ENCODE peak calls at places on chromosomes 1 and 21, in eight cellular contexts. One of them, this sample, is unnamed.
A peak's percentile ranks its signal among the peaks of the same experiment; 100 is the strongest.

GRCh38 chr1:3501856-3502665 is 47.6 kb downstream of the ARHGEF16 start:
- DNase-seq in pancreas: peak; percentile 73
- DNase-seq in hepatocyte: peak; percentile 80
- DNase-seq in adrenal gland: peak; percentile 45
- DNase-seq in HCT116: no peak
- DNase-seq in left ventricle myocardium inferior: peak; percentile 55
- DNase-seq in upper lobe of right lung: peak; percentile 83
- DNase-seq in ovary: peak; percentile 63
- DNase-seq in this sample: peak; percentile 82

GRCh38 chr1:230212405-230212936 is 145.4 kb downstream of the GALNT2 start:
- DNase-seq in hepatocyte: no peak
- DNase-seq in left ventricle myocardium inferior: no peak
- DNase-seq in adrenal gland: no peak
- DNase-seq in HCT116: no peak
- DNase-seq in upper lobe of right lung: no peak
- DNase-seq in pancreas: no peak
- DNase-seq in ovary: no peak
- DNase-seq in this sample: no peak

GRCh38 chr1:59997479-59997878 is 70.9 kb upstream of the CYP2J2 start:
- DNase-seq in upper lobe of right lung: no peak
- DNase-seq in HCT116: no peak
- DNase-seq in ovary: no peak
- DNase-seq in adrenal gland: no peak
- DNase-seq in hepatocyte: no peak
- DNase-seq in left ventricle myocardium inferior: no peak
- DNase-seq in pancreas: no peak
- DNase-seq in this sample: no peak

GRCh38 chr21:29258626-29259335 is 39.9 kb upstream of the BACH1 start:
- DNase-seq in ovary: no peak
- DNase-seq in hepatocyte: no peak
- DNase-seq in left ventricle myocardium inferior: no peak
- DNase-seq in upper lobe of right lung: no peak
- DNase-seq in adrenal gland: no peak
- DNase-seq in pancreas: no peak
- DNase-seq in HCT116: no peak
- DNase-seq in this sample: no peak

GRCh38 chr1:226457307-226457712 is 49.4 kb upstream of the PARP1 start:
- DNase-seq in pancreas: no peak
- DNase-seq in ovary: no peak
- DNase-seq in HCT116: no peak
- DNase-seq in hepatocyte: no peak
- DNase-seq in left ventricle myocardium inferior: no peak
- DNase-seq in adrenal gland: no peak
- DNase-seq in upper lobe of right lung: no peak
- DNase-seq in this sample: no peak

GRCh38 chr1:93186667-93187066 is 6.1 kb downstream of the CCDC18 start:
- DNase-seq in pancreas: no peak
- DNase-seq in ovary: no peak
- DNase-seq in left ventricle myocardium inferior: no peak
- DNase-seq in hepatocyte: no peak
- DNase-seq in upper lobe of right lung: no peak
- DNase-seq in adrenal gland: no peak
- DNase-seq in HCT116: no peak
- DNase-seq in this sample: no peak

GRCh38 chr21:37136261-37136660 is 63.2 kb downstream of the TTC3 start:
- DNase-seq in HCT116: no peak
- DNase-seq in ovary: no peak
- DNase-seq in left ventricle myocardium inferior: no peak
- DNase-seq in pancreas: no peak
- DNase-seq in hepatocyte: no peak
- DNase-seq in adrenal gland: no peak
- DNase-seq in upper lobe of right lung: no peak
- DNase-seq in this sample: no peak

GRCh38 chr1:231581859-231582258 is 44.7 kb upstream of the DISC1 start:
- DNase-seq in hepatocyte: no peak
- DNase-seq in upper lobe of right lung: no peak
- DNase-seq in pancreas: no peak
- DNase-seq in adrenal gland: no peak
- DNase-seq in ovary: no peak
- DNase-seq in left ventricle myocardium inferior: no peak
- DNase-seq in HCT116: no peak
- DNase-seq in this sample: no peak

GRCh38 chr1:22557341-22557950 is 5.8 kb upstream of the EPHA8 start:
- DNase-seq in ovary: no peak
- DNase-seq in HCT116: no peak
- DNase-seq in upper lobe of right lung: no peak
- DNase-seq in adrenal gland: no peak
- DNase-seq in pancreas: no peak
- DNase-seq in hepatocyte: no peak
- DNase-seq in left ventricle myocardium inferior: no peak
- DNase-seq in this sample: no peak

GRCh38 chr1:30444404-30444803 is 279.0 kb downstream of the MATN1 start:
- DNase-seq in adrenal gland: no peak
- DNase-seq in ovary: no peak
- DNase-seq in hepatocyte: no peak
- DNase-seq in HCT116: no peak
- DNase-seq in left ventricle myocardium inferior: no peak
- DNase-seq in upper lobe of right lung: no peak
- DNase-seq in pancreas: no peak
- DNase-seq in this sample: no peak

GRCh38 chr1:86846166-86846647 is 67.7 kb downstream of the SELENOF start:
- DNase-seq in hepatocyte: no peak
- DNase-seq in pancreas: no peak
- DNase-seq in upper lobe of right lung: no peak
- DNase-seq in HCT116: no peak
- DNase-seq in ovary: no peak
- DNase-seq in adrenal gland: peak; percentile 19
- DNase-seq in left ventricle myocardium inferior: no peak
- DNase-seq in this sample: no peak

GRCh38 chr1:239735081-239735480 is 348.7 kb downstream of the CHRM3 start:
- DNase-seq in pancreas: no peak
- DNase-seq in HCT116: no peak
- DNase-seq in left ventricle myocardium inferior: no peak
- DNase-seq in adrenal gland: no peak
- DNase-seq in hepatocyte: no peak
- DNase-seq in ovary: no peak
- DNase-seq in upper lobe of right lung: no peak
- DNase-seq in this sample: no peak

GRCh38 chr1:64246294-64246917 is 43.0 kb downstream of the UBE2U start:
- DNase-seq in left ventricle myocardium inferior: no peak
- DNase-seq in ovary: no peak
- DNase-seq in pancreas: no peak
- DNase-seq in hepatocyte: peak; percentile 64
- DNase-seq in adrenal gland: no peak
- DNase-seq in HCT116: no peak
- DNase-seq in upper lobe of right lung: no peak
- DNase-seq in this sample: no peak

GRCh38 chr1:183515002-183515689 is 42.8 kb downstream of the SMG7 start:
- DNase-seq in left ventricle myocardium inferior: no peak
- DNase-seq in ovary: no peak
- DNase-seq in adrenal gland: no peak
- DNase-seq in pancreas: no peak
- DNase-seq in hepatocyte: peak; percentile 16
- DNase-seq in upper lobe of right lung: no peak
- DNase-seq in HCT116: no peak
- DNase-seq in this sample: no peak

GRCh38 chr1:20063861-20064292 is 6.1 kb upstream of the PLA2G5 start:
- DNase-seq in left ventricle myocardium inferior: no peak
- DNase-seq in ovary: no peak
- DNase-seq in pancreas: no peak
- DNase-seq in upper lobe of right lung: no peak
- DNase-seq in hepatocyte: no peak
- DNase-seq in HCT116: no peak
- DNase-seq in adrenal gland: no peak
- DNase-seq in this sample: no peak

DNA sequence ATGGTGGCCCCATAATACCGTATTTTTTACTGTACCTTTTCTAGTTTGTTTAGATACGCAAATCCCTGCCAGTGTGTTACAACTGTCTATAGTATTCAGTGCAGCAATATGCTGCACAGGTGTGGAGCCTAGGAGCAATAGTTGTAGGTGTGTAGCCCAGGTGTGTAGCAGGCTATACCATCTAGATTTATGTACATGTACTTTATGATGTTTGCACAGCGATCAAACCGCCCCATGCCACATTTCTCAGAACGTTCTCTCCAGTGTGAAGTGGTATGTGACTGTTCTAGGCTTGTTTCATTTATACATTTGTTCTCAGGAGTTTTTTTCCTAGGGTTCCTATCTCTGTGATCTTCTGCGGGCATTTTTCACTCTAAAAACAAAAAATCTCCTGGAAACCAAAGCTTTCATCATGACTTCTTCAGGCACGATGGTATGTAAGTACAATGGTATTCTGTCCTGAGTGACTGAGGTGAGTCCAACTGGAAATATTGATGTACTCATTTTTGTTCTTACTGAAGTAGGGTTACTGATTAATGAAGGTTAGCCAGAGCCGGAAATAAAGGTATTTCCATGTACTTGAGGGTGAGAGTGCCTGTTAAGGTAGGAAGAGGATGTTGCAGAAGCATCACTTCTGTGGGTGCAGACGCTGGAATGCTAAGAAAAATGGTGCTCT is 153.0 kb downstream of the GABPA start:
- DNase-seq in upper lobe of right lung: no peak
- DNase-seq in adrenal gland: no peak
- DNase-seq in ovary: no peak
- DNase-seq in hepatocyte: peak; percentile 25
- DNase-seq in left ventricle myocardium inferior: no peak
- DNase-seq in HCT116: no peak
- DNase-seq in pancreas: no peak
- DNase-seq in this sample: no peak
- H3K27ac ChIP-seq in upper lobe of right lung: no peak overlapping the region
- H3K27ac ChIP-seq in adrenal gland: no peak overlapping the region
- H3K27ac ChIP-seq in ovary: no peak overlapping the region
- H3K27ac ChIP-seq in hepatocyte: peak overlapping the region; percentile 54
- H3K27ac ChIP-seq in left ventricle myocardium inferior: no peak overlapping the region
- H3K27ac ChIP-seq in HCT116: no peak overlapping the region
- H3K27ac ChIP-seq in pancreas: no peak overlapping the region
- H3K27ac ChIP-seq in this sample: no peak overlapping the region

GRCh38 chr1:165874643-165875042 is 47.2 kb downstream of the UCK2 start:
- DNase-seq in left ventricle myocardium inferior: no peak
- DNase-seq in hepatocyte: no peak
- DNase-seq in upper lobe of right lung: no peak
- DNase-seq in pancreas: no peak
- DNase-seq in HCT116: no peak
- DNase-seq in adrenal gland: no peak
- DNase-seq in ovary: no peak
- DNase-seq in this sample: no peak

GRCh38 chr1:165877411-165877810 is 50.0 kb downstream of the UCK2 start:
- DNase-seq in upper lobe of right lung: no peak
- DNase-seq in pancreas: no peak
- DNase-seq in left ventricle myocardium inferior: no peak
- DNase-seq in hepatocyte: no peak
- DNase-seq in HCT116: no peak
- DNase-seq in adrenal gland: no peak
- DNase-seq in ovary: no peak
- DNase-seq in this sample: no peak

GRCh38 chr1:165875171-165875570 is 47.8 kb downstream of the UCK2 start:
- DNase-seq in upper lobe of right lung: no peak
- DNase-seq in HCT116: no peak
- DNase-seq in adrenal gland: no peak
- DNase-seq in left ventricle myocardium inferior: no peak
- DNase-seq in hepatocyte: no peak
- DNase-seq in ovary: no peak
- DNase-seq in pancreas: no peak
- DNase-seq in this sample: no peak

GRCh38 chr1:165876121-165876520 is 48.7 kb downstream of the UCK2 start:
- DNase-seq in HCT116: no peak
- DNase-seq in left ventricle myocardium inferior: no peak
- DNase-seq in adrenal gland: no peak
- DNase-seq in pancreas: no peak
- DNase-seq in hepatocyte: no peak
- DNase-seq in ovary: no peak
- DNase-seq in upper lobe of right lung: no peak
- DNase-seq in this sample: no peak

GRCh38 chr1:165875604-165876003 is 48.2 kb downstream of the UCK2 start:
- DNase-seq in adrenal gland: no peak
- DNase-seq in pancreas: no peak
- DNase-seq in ovary: no peak
- DNase-seq in hepatocyte: no peak
- DNase-seq in left ventricle myocardium inferior: no peak
- DNase-seq in upper lobe of right lung: no peak
- DNase-seq in HCT116: no peak
- DNase-seq in this sample: no peak
- H3K36me3 ChIP-seq in adrenal gland: no peaks in the 10 kb centered on the region
- H3K36me3 ChIP-seq in pancreas: no peaks in the 10 kb centered on the region
- H3K36me3 ChIP-seq in ovary: no peaks in the 10 kb centered on the region
- H3K36me3 ChIP-seq in hepatocyte: no peaks in the 10 kb centered on the region
- H3K36me3 ChIP-seq in left ventricle myocardium inferior: no peaks in the 10 kb centered on the region
- H3K36me3 ChIP-seq in upper lobe of right lung: no peaks in the 10 kb centered on the region
- H3K36me3 ChIP-seq in HCT116: peaks cover 6% of the 10 kb centered on the region
- H3K36me3 ChIP-seq in this sample: no peaks in the 10 kb centered on the region

DNA sequence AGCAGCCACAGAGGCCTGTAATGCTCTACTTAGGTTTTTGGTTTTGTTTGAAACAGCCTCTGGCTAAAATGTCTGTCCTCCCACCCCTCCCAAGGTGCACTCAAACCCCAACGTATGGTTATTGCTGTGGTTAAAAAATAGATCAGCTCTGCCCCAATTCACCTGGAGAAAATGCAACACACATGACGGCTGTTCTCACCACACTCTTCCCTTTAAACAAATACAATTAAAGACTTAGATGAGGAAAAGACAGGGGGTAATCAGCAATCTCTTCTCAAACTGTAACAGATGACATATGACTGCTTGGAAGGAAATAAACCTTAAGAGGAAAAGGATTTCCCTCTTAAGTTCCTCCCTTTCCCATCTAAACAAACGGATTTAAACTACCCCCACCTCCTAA is 6.2 kb upstream of the MTMR11 start:
- DNase-seq in HCT116: no peak
- DNase-seq in adrenal gland: no peak
- DNase-seq in pancreas: no peak
- DNase-seq in upper lobe of right lung: no peak
- DNase-seq in ovary: no peak
- DNase-seq in hepatocyte: no peak
- DNase-seq in left ventricle myocardium inferior: no peak
- DNase-seq in this sample: no peak
- H3K27ac ChIP-seq in HCT116: no peak overlapping the region
- H3K27ac ChIP-seq in adrenal gland: no peak overlapping the region
- H3K27ac ChIP-seq in pancreas: no peak overlapping the region
- H3K27ac ChIP-seq in upper lobe of right lung: peak overlapping the region; percentile 24
- H3K27ac ChIP-seq in ovary: no peak overlapping the region
- H3K27ac ChIP-seq in hepatocyte: peak overlapping the region; percentile 60
- H3K27ac ChIP-seq in left ventricle myocardium inferior: peak overlapping the region; percentile 55
- H3K27ac ChIP-seq in this sample: no peak overlapping the region

DNA sequence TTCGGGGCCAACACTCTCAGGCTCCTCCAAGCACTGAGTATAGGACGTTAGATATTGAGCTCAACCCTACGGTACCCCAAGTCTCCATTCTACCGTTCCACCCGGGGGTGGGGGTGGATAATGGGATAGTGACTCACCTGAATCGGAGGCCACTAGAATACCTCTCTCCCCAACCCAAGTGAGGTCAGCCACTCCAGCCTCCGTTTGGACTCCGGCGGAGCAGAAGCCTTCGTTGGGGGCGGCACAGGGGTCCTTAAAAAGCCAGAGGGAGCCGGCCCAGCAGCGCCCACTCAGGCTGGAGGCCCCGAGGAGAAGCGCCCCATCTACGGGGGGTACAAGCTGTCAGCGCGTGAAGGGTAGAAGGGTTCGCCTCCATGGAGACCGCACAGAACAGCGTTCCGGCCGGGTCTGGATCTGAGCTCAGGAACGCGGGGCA is 556 bp downstream of the WDR77 start:
- DNase-seq in pancreas: no peak
- DNase-seq in ovary: no peak
- DNase-seq in upper lobe of right lung: no peak
- DNase-seq in left ventricle myocardium inferior: no peak
- DNase-seq in adrenal gland: no peak
- DNase-seq in HCT116: no peak
- DNase-seq in hepatocyte: peak; percentile 37
- DNase-seq in this sample: no peak
- H3K36me3 ChIP-seq in pancreas: peaks cover 6% of the 10 kb centered on the region
- H3K36me3 ChIP-seq in ovary: no peaks in the 10 kb centered on the region
- H3K36me3 ChIP-seq in upper lobe of right lung: peaks cover 51% of the 10 kb centered on the region
- H3K36me3 ChIP-seq in left ventricle myocardium inferior: peaks cover 46% of the 10 kb centered on the region
- H3K36me3 ChIP-seq in adrenal gland: no peaks in the 10 kb centered on the region
- H3K36me3 ChIP-seq in HCT116: peaks cover 45% of the 10 kb centered on the region
- H3K36me3 ChIP-seq in hepatocyte: no peaks in the 10 kb centered on the region
- H3K36me3 ChIP-seq in this sample: peaks cover 39% of the 10 kb centered on the region

This sample was measured in lower lobe of right lung.